ENCODE peak calls at places on chromosomes 16 and 17, in five cellular contexts. R, Q, X, U and Z are unnamed samples.

GRCh38 chr16:23410176-23410575 is 42.8 kb downstream of the COG7 start:
- DNase-seq in R (peak; percentile 23), Q (no peak), X (no peak), U (no peak), Z (no peak)

GRCh38 chr16:2520784-2521577 is 810 bp downstream of the AMDHD2 start:
- DNase-seq in R (no peak), Q (no peak), X (peak; percentile 67), U (peak; percentile 23), Z (peak; percentile 70)

GRCh38 chr16:57970319-57970718 is 609 bp downstream of the CNGB1 start:
- DNase-seq in R (no peak), Q (no peak), X (no peak), U (no peak), Z (no peak)

GRCh38 chr16:75264999-75265910 is 13.8 kb upstream of the BCAR1 start:
- DNase-seq in R (no peak), Q (no peak), X (no peak), U (peak; percentile 54), Z (no peak)

GRCh38 chr17:61423967-61424649 is 24.5 kb downstream of the TBX2 start:
- DNase-seq in R (no peak), Q (no peak), X (no peak), U (no peak), Z (no peak)

GRCh38 chr17:7336240-7337175 is at the start of gene ACAP1:
- DNase-seq in R (no peak), Q (no peak), X (peak; percentile 93), U (no peak), Z (peak; percentile 87)

GRCh38 chr16:87461466-87461975 is 31.3 kb downstream of the ZCCHC14 start:
- DNase-seq in R (no peak), Q (peak; percentile 77), X (peak; percentile 30), U (no peak), Z (peak; percentile 76)

GRCh38 chr16:87696796-87697195 is 69.0 kb downstream of the KLHDC4 start:
- DNase-seq in R (no peak), Q (no peak), X (no peak), U (no peak), Z (no peak)

GRCh38 chr17:57735230-57735629 is 9.9 kb downstream of the CCDC182 start:
- DNase-seq in R (no peak), Q (no peak), X (no peak), U (no peak), Z (no peak)

GRCh38 chr16:2439598-2439997 is 10.4 kb downstream of the CCNF start:
- DNase-seq in R (no peak), Q (no peak), X (no peak), U (no peak), Z (no peak)

GRCh38 chr17:8476741-8477140 is 41.1 kb downstream of the NDEL1 start:
- DNase-seq in R (no peak), Q (no peak), X (no peak), U (no peak), Z (no peak)

GRCh38 chr17:62675260-62675659 is 47.8 kb downstream of the MRC2 start:
- DNase-seq in R (no peak), Q (no peak), X (no peak), U (no peak), Z (no peak)

GRCh38 chr17:27631897-27632725 is 1.1 kb downstream of the LGALS9 start:
- DNase-seq in R (no peak), Q (no peak), X (no peak), U (no peak), Z (peak; percentile 54)

GRCh38 chr17:33451221-33451620 is 158.1 kb upstream of the ASIC2 start:
- DNase-seq in R (no peak), Q (no peak), X (no peak), U (no peak), Z (no peak)

GRCh38 chr16:52469775-52470174 is 77.2 kb downstream of the TOX3 start:
- DNase-seq in R (no peak), Q (no peak), X (no peak), U (no peak), Z (no peak)

GRCh38 chr16:81855552-81856153 is 76.6 kb downstream of the PLCG2 start:
- DNase-seq in R (no peak), Q (no peak), X (no peak), U (no peak), Z (no peak)
- TF ChIP-seq CTCF in R (no peak), Q (no peak), X (no peak), U (no peak), Z (no peak)

GRCh38 chr16:20851601-20852000 is 45.3 kb downstream of the REXO5 start:
- DNase-seq in R (peak; percentile 92), Q (no peak), X (no peak), U (peak; percentile 83), Z (no peak)
- TF ChIP-seq CTCF in R (no peak), Q (no peak), X (no peak), U (no peak), Z (no peak)

DNA sequence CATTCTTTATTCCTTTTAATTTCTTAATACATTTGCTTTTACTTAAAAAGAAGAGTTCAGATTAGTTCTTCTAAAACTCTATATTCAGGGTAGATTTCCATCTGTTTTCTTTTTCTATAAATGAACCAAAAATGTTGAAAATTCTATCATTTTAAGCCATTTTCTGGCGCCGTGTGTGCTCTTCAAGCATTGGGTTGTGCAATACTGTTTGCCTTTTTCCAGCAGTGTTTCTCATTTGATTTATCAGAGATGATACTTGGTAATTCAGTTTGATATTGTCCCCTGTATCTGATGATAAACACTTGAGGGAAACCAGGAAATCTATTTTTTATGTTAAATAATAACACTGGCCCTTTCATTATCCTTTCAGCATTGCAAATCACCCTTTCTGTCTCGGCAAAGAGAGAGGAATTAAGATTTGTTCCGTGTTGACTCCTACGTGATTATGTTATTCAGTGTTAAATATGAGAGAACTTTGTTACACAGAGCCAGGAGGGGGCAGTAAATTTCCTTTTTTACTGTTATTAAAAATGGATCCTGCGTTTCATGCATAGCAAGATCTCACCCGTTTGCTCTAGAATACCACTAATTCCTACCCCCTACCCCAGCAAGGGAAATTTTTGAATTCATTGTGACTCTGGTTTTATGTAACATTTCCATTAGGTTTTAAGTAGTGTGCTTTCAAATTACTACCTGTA is 606.9 kb upstream of the RBFOX1 start:
- DNase-seq in R (no peak), Q (no peak), X (no peak), U (no peak), Z (no peak)
- TF ChIP-seq CTCF in R (no peak), Q (peak; percentile 49), X (no peak), U (no peak), Z (no peak)

DNA sequence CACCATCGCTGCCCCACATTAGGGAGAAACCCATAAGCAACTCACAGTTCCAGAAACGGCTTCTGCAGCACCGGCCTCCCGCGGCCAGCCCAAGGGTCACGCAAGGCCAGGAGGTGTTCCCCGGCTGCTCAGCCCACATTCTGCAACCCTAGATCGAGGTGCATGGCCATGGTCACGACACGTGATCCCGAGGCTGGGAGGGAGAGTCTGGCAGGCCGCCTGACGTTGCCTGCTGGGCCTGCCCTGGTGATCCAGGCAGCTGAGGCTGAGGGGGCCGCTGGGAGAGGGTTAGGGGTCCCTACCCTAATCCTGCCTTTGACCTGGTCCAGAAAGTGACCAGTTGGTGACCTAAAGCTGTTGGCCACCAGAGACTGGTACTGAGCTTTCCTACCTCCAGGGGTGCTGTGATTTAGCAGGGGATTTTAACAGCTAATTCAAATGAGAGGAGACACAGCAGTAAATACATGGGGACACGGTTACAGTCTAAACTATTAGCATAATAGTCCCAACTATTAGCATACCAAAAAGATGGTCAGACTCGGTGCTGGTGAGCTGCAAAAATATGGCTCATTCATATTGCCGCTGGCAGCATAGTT is 97.4 kb upstream of the CIBAR2 start:
- DNase-seq in R (no peak), Q (no peak), X (no peak), U (peak; percentile 62), Z (no peak)
- TF ChIP-seq CTCF in R (peak; percentile 7), Q (no peak), X (no peak), U (no peak), Z (no peak)